ENCODE peak calls at places on chromosomes 7 and 10, in eight cellular contexts. J is cardiac fibroblast; O is tibial nerve; Q is activated effector memory CD4-positive, alpha-beta T cell treated with anti-CD3 and anti-CD28 coated beads, Interleukin-2, amount 50 U/mL, for 16 hours; P is iPS-NIHi11; X is dermis microvascular lymphatic vessel endothelial cell; H is fibroblast of pulmonary artery; N is NCI-H2029 treated with DMSO at 0.1 percent for 48 hours. U is an unnamed sample.

GRCh38 chr7:1555813-1556540 is at the start of gene TMEM184A:
- DNase-seq in J (no peak), O (no peak), Q (peak), P (peak), X (peak), H (no peak), N (peak), U (peak)

GRCh38 chr7:43292384-43292783 is 179.9 kb downstream of the HECW1 start:
- DNase-seq in J (no peak), O (no peak), Q (no peak), P (no peak), X (no peak), H (no peak), N (no peak), U (no peak)

GRCh38 chr10:72542396-72542815 is 83.5 kb downstream of the MICU1 start:
- DNase-seq in J (no peak), O (no peak), Q (no peak), P (no peak), X (no peak), H (no peak), N (no peak), U (no peak)

GRCh38 chr10:15472008-15472407 is 100.9 kb upstream of the FAM171A1 start:
- DNase-seq in J (peak), O (no peak), Q (no peak), P (no peak), X (no peak), H (no peak), N (no peak), U (no peak)

GRCh38 chr10:90846746-90847145 is 11.1 kb downstream of the HTR7 start:
- DNase-seq in J (peak), O (no peak), Q (no peak), P (no peak), X (no peak), H (no peak), N (no peak), U (no peak)

GRCh38 chr10:50381637-50382036 is 130.3 kb upstream of the ASAH2 start:
- DNase-seq in J (peak), O (peak), Q (no peak), P (no peak), X (no peak), H (peak), N (no peak), U (no peak)

GRCh38 chr10:119724630-119725549 is 960 bp upstream of the INPP5F start:
- DNase-seq in J (peak), O (peak), Q (no peak), P (peak), X (peak), H (peak), N (no peak), U (peak)

GRCh38 chr10:47073967-47074366 is 162.7 kb downstream of the PTPN20 start:
- DNase-seq in J (no peak), O (no peak), Q (no peak), P (no peak), X (no peak), H (no peak), N (no peak), U (no peak)

GRCh38 chr7:107948645-107949442 is 54.1 kb downstream of the LAMB1 start:
- DNase-seq in J (peak), O (no peak), Q (no peak), P (no peak), X (peak), H (peak), N (no peak), U (peak)

U was measured in small intestine.